ENCODE peak calls at places on chromosomes 13 and 19, in five cellular contexts. Q, M, G, K and F are unnamed samples. For H3K4me1 and H3K9me3, the result is how much of the 10 kb centered on the place peaks cover.

GRCh38 chr13:30715837-30716236 is 19.5 kb upstream of the ALOX5AP start:
- ATAC-seq in K (no peak), M (no peak), G (no peak), Q (no peak), F (no peak)

GRCh38 chr19:12090807-12091206 is 26.3 kb downstream of the ZNF844 start:
- ATAC-seq in G (no peak), K (peak), M (no peak), Q (peak), F (peak)

GRCh38 chr19:46925548-46925950 is 64.8 kb downstream of the ARHGAP35 start:
- ATAC-seq in G (peak), K (peak), Q (peak), M (no peak), F (no peak)

GRCh38 chr13:95641291-95641811 is 3.2 kb downstream of the DZIP1 start:
- ATAC-seq in Q (no peak), K (peak), M (no peak), G (no peak), F (no peak)

GRCh38 chr19:20661150-20661819 is at the start of gene ZNF626:
- ATAC-seq in G (no peak), M (peak), Q (peak), K (peak), F (peak)

GRCh38 chr13:40664100-40665060 is 2.1 kb downstream of the FOXO1 start:
- ATAC-seq in Q (peak), M (peak), K (peak), G (peak), F (peak)

GRCh38 chr13:27404680-27405079 is 19.7 kb upstream of the GTF3A start:
- ATAC-seq in M (no peak), K (no peak), G (no peak), Q (no peak), F (no peak)

GRCh38 chr13:79442221-79442620 is 36.2 kb upstream of the RBM26 start:
- ATAC-seq in M (no peak), Q (no peak), G (no peak), K (no peak), F (no peak)

GRCh38 chr19:24060687-24061356 is 26.2 kb upstream of the ZNF254 start:
- ATAC-seq in M (no peak), G (peak), K (no peak), Q (no peak), F (peak)

GRCh38 chr13:69556540-69557196 is 551.0 kb upstream of the ATXN8OS start:
- ATAC-seq in K (no peak), M (no peak), Q (no peak), G (peak), F (no peak)

GRCh38 chr13:100530645-100531044 is 57.9 kb downstream of the GGACT start:
- ATAC-seq in M (no peak), Q (peak), G (no peak), K (no peak), F (no peak)

GRCh38 chr19:45484273-45484945 is 12.4 kb downstream of the RTN2 start:
- ATAC-seq in Q (no peak), M (no peak), K (no peak), G (no peak), F (no peak)

GRCh38 chr19:10871711-10872550 is 578 bp downstream of the CARM1 start:
- ATAC-seq in G (no peak), M (no peak), Q (no peak), K (peak), F (peak)

GRCh38 chr19:16627928-16628182 is 149 bp downstream of the MED26 start:
- ATAC-seq in K (no peak), M (no peak), Q (no peak), G (no peak), F (no peak)

GRCh38 chr13:94478913-94479312 is 569 bp downstream of the DCT start:
- ATAC-seq in K (no peak), M (no peak), Q (no peak), G (no peak), F (no peak)

GRCh38 chr13:109206616-109207015 is 577.2 kb downstream of the MYO16 start:
- ATAC-seq in M (no peak), G (no peak), K (no peak), Q (no peak), F (no peak)

GRCh38 chr13:114078501-114079451 is 53.6 kb downstream of the RASA3 start:
- ATAC-seq in G (peak), Q (peak), M (no peak), K (peak), F (peak)

GRCh38 chr13:37427843-37428494 is 170.6 kb downstream of the POSTN start:
- ATAC-seq in K (no peak), Q (no peak), M (no peak), G (no peak), F (no peak)

DNA sequence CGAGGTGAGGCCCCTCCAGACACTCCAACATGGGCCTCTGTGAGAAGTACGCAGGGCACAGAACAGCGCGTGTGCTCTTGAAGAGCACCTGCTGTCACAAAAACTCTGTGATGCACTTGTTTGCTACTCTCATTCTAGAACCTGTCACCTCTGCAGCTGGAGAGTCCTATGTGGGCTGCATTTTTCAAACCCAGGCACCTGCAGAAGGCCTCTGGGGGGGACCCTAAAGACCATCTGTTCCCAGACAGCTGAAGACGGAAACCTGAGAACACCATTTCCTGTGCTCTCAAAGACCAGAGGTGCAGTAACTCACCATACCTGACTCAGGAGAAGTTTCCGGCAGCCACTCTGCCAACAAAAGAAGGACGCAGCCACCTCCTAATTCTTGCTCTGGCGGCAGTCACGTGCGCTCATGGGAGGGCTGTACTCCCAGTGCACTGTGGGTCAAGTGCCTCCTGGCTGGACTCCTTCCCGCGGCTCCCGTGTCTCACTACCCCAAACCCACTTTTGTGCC is 28.1 kb downstream of the RANBP3 start:
- ATAC-seq in M (no peak), K (peak), Q (no peak), G (no peak), F (no peak)
- H3K4me1 ChIP-seq in M (under half), K (half or more), Q (under half), G (under half), F (under half)

GRCh38 chr19:18160792-18161690 is 8.1 kb downstream of the PIK3R2 start:
- ATAC-seq in K (peak), G (peak), Q (peak), M (peak), F (peak)
- H3K9me3 ChIP-seq in K (under half), G (under half), Q (under half), M (under half), F (under half)

GRCh38 chr19:4454621-4454951 is 3.0 kb downstream of the UBXN6 start:
- ATAC-seq in G (no peak), M (no peak), K (no peak), Q (no peak), F (no peak)
- H3K4me3 ChIP-seq in G (no peak), M (no peak), K (no peak), Q (no peak), F (no peak)

DNA sequence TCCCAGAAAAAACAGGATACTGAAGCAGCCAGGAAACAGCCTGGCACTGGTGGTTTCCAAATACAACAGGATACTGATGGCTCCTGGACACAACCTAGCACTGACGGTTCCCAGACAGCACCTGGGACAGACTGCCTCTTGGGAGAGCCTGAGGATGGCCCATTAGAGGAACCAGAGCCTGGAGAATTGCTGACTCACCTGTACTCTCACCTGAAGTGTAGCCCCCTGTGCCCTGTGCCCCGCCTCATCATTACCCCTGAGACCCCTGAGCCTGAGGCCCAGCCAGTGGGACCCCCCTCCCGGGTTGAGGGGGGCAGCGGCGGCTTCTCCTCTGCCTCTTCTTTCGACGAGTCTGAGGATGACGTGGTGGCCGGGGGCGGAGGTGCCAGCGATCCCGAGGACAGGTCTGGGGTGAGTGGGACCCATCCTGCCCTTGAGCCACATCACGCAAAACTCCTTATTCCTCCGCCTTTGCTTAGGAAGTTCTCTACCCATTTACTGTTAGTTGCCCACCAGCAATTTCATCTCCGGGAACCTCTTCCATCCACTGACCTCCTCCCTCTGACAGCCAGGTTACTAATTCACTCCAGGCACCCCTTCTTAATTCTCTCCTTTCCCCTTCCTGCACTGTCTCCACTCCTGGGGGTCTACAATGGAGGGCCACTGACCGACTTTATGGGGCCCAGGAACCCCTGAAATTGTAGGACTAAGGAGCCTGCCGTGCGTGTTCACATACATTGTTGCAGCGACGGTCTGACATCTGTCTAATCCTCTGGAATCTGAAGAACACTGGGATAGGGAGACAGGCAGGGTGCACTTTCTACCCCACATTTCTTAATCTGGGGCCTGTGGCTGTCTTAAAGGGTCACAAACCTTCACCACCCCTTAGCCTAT is 1.2 kb downstream of the ITPKC start:
- ATAC-seq in K (no peak), G (no peak), Q (no peak), M (no peak), F (no peak)
- H3K4me1 ChIP-seq in K (under half), G (under half), Q (under half), M (under half), F (under half)

GRCh38 chr13:105660550-105660949 is 874.9 kb downstream of the EFNB2 start:
- ATAC-seq in Q (no peak), K (no peak), G (no peak), M (no peak), F (no peak)

DNA sequence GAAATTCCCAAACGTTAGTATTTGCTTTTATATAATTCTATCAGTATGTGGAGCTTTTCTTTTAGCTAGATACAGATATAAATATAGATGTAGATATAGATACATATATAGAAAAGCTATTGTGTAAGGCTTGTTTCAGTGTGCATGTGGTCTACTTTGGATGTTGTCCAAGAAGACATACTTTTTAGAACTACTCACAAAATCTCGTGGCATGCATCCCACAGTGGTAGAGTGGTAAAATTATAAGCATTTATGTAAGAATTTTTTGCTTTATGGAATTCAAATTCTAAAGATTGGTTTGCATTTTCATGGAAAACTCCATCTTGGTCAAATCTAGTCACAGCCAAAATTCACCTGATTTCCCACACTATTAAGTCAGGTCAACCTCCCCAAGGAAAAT is 880.4 kb downstream of the EFNB2 start:
- ATAC-seq in Q (no peak), M (no peak), K (no peak), G (no peak), F (no peak)
- H3K9me3 ChIP-seq in Q (under half), M (under half), K (under half), G (under half), F (under half)

DNA sequence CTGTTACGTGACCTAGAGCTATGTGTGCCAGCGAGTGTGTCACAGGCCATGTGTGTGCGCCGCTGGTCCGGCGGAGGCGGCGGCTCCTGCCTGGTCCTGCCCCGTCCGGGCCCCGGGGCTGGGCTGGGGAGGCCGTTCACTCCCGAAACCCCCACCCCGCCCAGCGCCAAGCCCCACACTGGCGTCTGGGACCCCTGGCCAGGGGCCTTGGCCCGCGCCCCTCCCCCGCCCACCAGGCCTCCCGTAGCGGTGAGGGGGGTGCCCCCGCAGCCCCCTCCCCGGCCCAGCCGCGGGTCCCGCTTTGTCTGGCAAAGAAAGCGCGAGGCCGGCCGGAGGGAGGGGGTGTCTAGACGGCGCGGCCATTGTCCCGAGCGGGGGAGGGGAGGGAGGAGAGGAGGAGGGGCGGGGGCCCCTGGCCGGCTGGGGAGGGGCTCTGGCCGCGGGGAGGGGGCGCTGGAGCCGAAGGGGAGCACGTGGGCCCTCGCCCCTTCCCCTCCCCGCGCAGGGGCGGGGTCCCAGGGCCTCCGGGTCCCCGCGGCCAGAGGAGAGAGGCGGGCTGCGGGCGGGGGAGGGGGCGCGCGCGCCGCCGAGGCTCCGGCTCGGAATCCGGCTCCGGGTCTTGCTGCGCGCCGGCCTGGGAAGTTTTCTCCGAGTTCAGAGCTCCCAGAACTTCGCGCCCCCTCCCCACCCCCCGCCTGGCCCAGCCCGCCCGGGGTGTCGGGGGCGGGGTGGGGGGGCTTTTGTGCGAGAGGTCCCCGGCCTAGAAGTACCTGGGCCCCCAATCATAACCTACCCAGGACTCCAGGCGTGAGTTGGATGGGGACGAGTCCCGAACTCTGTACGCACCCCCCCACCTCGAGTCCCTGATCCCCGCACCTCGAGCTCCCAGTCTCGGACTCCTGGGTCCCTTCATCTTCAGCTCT is 882 bp downstream of the NOTCH3 start:
- ATAC-seq in K (no peak), Q (peak), M (no peak), G (no peak), F (no peak)
- H3K4me3 ChIP-seq in K (peak), Q (peak), M (peak), G (peak), F (peak)

GRCh38 chr13:48508001-48508400 is 24.9 kb downstream of the RCBTB2 start:
- ATAC-seq in K (no peak), Q (no peak), M (no peak), G (no peak), F (no peak)
- H3K4me1 ChIP-seq in K (under half), Q (under half), M (under half), G (under half), F (under half)

GRCh38 chr19:54724644-54725043 is 402 bp downstream of the KIR3DL3 start:
- ATAC-seq in G (no peak), Q (no peak), K (no peak), M (no peak), F (no peak)
- H3K9me3 ChIP-seq in G (under half), Q (under half), K (under half), M (under half), F (under half)

GRCh38 chr19:29001922-29002247 is 211.1 kb downstream of the UQCRFS1 start:
- ATAC-seq in M (no peak), Q (no peak), K (no peak), G (no peak), F (no peak)

GRCh38 chr19:28999733-29000433 is 213.1 kb downstream of the UQCRFS1 start:
- ATAC-seq in K (no peak), Q (no peak), M (no peak), G (no peak), F (no peak)

GRCh38 chr19:29002336-29002735 is 210.6 kb downstream of the UQCRFS1 start:
- ATAC-seq in M (no peak), G (no peak), Q (no peak), K (no peak), F (no peak)

GRCh38 chr19:28998974-28999373 is 214.0 kb downstream of the UQCRFS1 start:
- ATAC-seq in M (no peak), K (no peak), Q (no peak), G (no peak), F (no peak)

GRCh38 chr19:29001006-29001921 is 211.7 kb downstream of the UQCRFS1 start:
- ATAC-seq in M (no peak), G (no peak), K (no peak), Q (no peak), F (no peak)
- H3K4me3 ChIP-seq in M (no peak), G (no peak), K (no peak), Q (no peak), F (no peak)

GRCh38 chr13:33217256-33217655 is 68.3 kb downstream of the STARD13 start:
- ATAC-seq in K (peak), Q (no peak), G (no peak), M (no peak), F (no peak)
- H3K4me1 ChIP-seq in K (under half), Q (under half), G (under half), M (under half), F (under half)